ENCODE peak calls at places on chromosomes 5 and 9, in nine cellular contexts. I is activated T-helper 2 cell treated with anti-CD3 and anti-CD28 coated beads, Interferon-gamma antibody, Interleukin-2, Interleukin-4, amounts not matched to agents 10 μg/mL and 5 μg/mL and 100 μg/mL, durations not matched to agents 14 hours and 24 hours and 36 hours; C is RPMI7951; O is Right ventricle myocardium superior; M is NCI-H2081; A is AG08395; D is SK-N-DZ; W is HT1080; P is D341Med. Y is an unnamed sample.

GRCh38 chr5:54415147-54415546 is 40.4 kb upstream of the HSPB3 start:
- DNase-seq in A (no peak), O (no peak), C (no peak), I (no peak), W (no peak), D (no peak), P (no peak), M (no peak), Y (no peak)

GRCh38 chr9:38367898-38368297 is 24.6 kb upstream of the ALDH1B1 start:
- DNase-seq in O (no peak), P (no peak), A (no peak), I (no peak), D (no peak), W (no peak), C (no peak), M (no peak), Y (no peak)

GRCh38 chr5:139911425-139912120 is 116.0 kb downstream of the PSD2 start:
- DNase-seq in I (no peak), W (no peak), A (no peak), C (no peak), P (peak), O (no peak), D (no peak), M (peak), Y (no peak)

GRCh38 chr9:126166866-126167265 is 159.8 kb upstream of the MVB12B start:
- DNase-seq in W (no peak), D (no peak), M (no peak), C (no peak), P (no peak), I (no peak), A (no peak), O (no peak), Y (no peak)

GRCh38 chr5:170307575-170308465 is 10.2 kb upstream of the LCP2 start:
- DNase-seq in A (peak), M (no peak), I (no peak), P (no peak), O (peak), D (no peak), W (peak), C (peak), Y (peak)

GRCh38 chr9:107462691-107463090 is 26.9 kb downstream of the KLF4 start:
- DNase-seq in O (no peak), I (no peak), A (peak), C (peak), W (peak), M (no peak), D (no peak), P (no peak), Y (peak)

GRCh38 chr5:147427784-147428401 is 82.0 kb downstream of the DPYSL3 start:
- DNase-seq in I (no peak), O (no peak), P (no peak), M (no peak), C (no peak), D (no peak), A (peak), W (no peak), Y (no peak)

GRCh38 chr5:134647750-134648424 is 698 bp upstream of the SEC24A start:
- DNase-seq in C (peak), A (peak), O (no peak), W (no peak), M (no peak), D (no peak), P (no peak), I (no peak), Y (peak)

GRCh38 chr9:114898741-114899140 is 31.6 kb downstream of the TNFSF8 start:
- DNase-seq in D (no peak), O (peak), M (no peak), P (no peak), I (peak), A (no peak), C (peak), W (no peak), Y (no peak)

GRCh38 chr9:34633166-34633565 is 4.3 kb upstream of the ARID3C start:
- DNase-seq in A (no peak), M (no peak), I (no peak), P (no peak), C (no peak), O (no peak), W (no peak), D (no peak), Y (no peak)

GRCh38 chr9:17609312-17610005 is 30.6 kb downstream of the SH3GL2 start:
- DNase-seq in O (no peak), P (no peak), W (no peak), A (no peak), C (no peak), M (no peak), D (no peak), I (no peak), Y (no peak)

GRCh38 chr5:136016945-136017530 is 11.8 kb upstream of the TGFBI start:
- DNase-seq in M (no peak), I (no peak), O (no peak), C (peak), P (no peak), A (peak), D (no peak), W (peak), Y (peak)

GRCh38 chr5:33401482-33402390 is 39.0 kb upstream of the TARS1 start:
- DNase-seq in D (no peak), P (no peak), M (no peak), A (peak), O (no peak), W (peak), C (peak), I (no peak), Y (peak)

GRCh38 chr9:109652971-109653370 is 127.0 kb upstream of the PALM2AKAP2 start:
- DNase-seq in P (no peak), C (peak), A (peak), M (peak), I (no peak), W (peak), D (no peak), O (no peak), Y (peak)

GRCh38 chr5:67417839-67418238 is 221.2 kb upstream of the CD180 start:
- DNase-seq in M (no peak), C (no peak), I (no peak), W (no peak), A (no peak), O (no peak), P (no peak), D (no peak), Y (no peak)

GRCh38 chr9:114240647-114241558 is 82.0 kb upstream of the ORM1 start:
- DNase-seq in M (no peak), C (no peak), A (no peak), P (no peak), I (no peak), W (no peak), D (no peak), O (peak), Y (no peak)

GRCh38 chr5:180786398-180787005 is 16.1 kb downstream of the MGAT1 start:
- DNase-seq in W (no peak), I (no peak), C (no peak), P (no peak), O (no peak), D (no peak), A (no peak), M (no peak), Y (no peak)

GRCh38 chr9:22170990-22171663 is 162.0 kb upstream of the CDKN2B start:
- DNase-seq in A (no peak), I (no peak), M (no peak), O (no peak), W (no peak), P (no peak), C (no peak), D (no peak), Y (no peak)

GRCh38 chr9:89606049-89606481 is 1.3 kb downstream of the GADD45G start:
- DNase-seq in D (peak), W (peak), P (peak), M (peak), I (peak), C (peak), O (peak), A (peak), Y (peak)

GRCh38 chr5:98827161-98827560 is 53.7 kb downstream of the RGMB start:
- DNase-seq in P (peak), A (peak), C (peak), O (no peak), D (peak), W (peak), I (no peak), M (peak), Y (peak)

Y was measured in AG08396.